ENCODE peak calls at places on chromosomes 5 and 9, in seven cellular contexts. Z is progenitor cell of endocrine pancreas, K is endothelial cell, Y is C1 segment of cervical spinal cord, U is RKO, D is fibroblast of villous mesenchyme, H is activated T-cell treated with anti-CD3 and anti-CD28 coated beads for 24 hours. G is an unnamed sample.

GRCh38 chr5:3320317-3320865 is 275.2 kb upstream of the IRX1 start:
- DNase-seq in U (no peak), H (no peak), K (no peak), D (no peak), Y (no peak), Z (no peak), G (no peak)

GRCh38 chr5:163569284-163569683 is 63.9 kb downstream of the MAT2B start:
- DNase-seq in U (peak), D (peak), K (no peak), H (no peak), Z (no peak), Y (no peak), G (no peak)

GRCh38 chr9:122091682-122092592 is 1.2 kb downstream of the TTLL11 start:
- DNase-seq in Y (no peak), D (no peak), U (peak), K (no peak), H (no peak), Z (no peak), G (no peak)

GRCh38 chr9:10272830-10273229 is 340.0 kb downstream of the PTPRD start:
- DNase-seq in U (no peak), D (no peak), K (no peak), Y (no peak), Z (no peak), H (no peak), G (no peak)

GRCh38 chr5:158995694-158996173 is 104.0 kb downstream of the EBF1 start:
- DNase-seq in D (no peak), Y (no peak), U (no peak), H (no peak), K (no peak), Z (no peak), G (no peak)

GRCh38 chr9:136769710-136770191 is 5.4 kb upstream of the LCN15 start:
- DNase-seq in Z (no peak), U (no peak), K (peak), Y (peak), D (no peak), H (no peak), G (no peak)

GRCh38 chr5:74638776-74639537 is 1.6 kb downstream of the ENC1 start:
- DNase-seq in Y (no peak), U (peak), Z (no peak), D (peak), K (no peak), H (no peak), G (no peak)

GRCh38 chr9:125683486-125683885 is 23.5 kb downstream of the MAPKAP1 start:
- DNase-seq in Y (no peak), H (no peak), K (no peak), U (peak), D (peak), Z (no peak), G (no peak)

G was measured in T follicular helper cell.